ENCODE peak calls at places on chromosomes 13 and 19, in five cellular contexts. One of them, this sample, is unnamed.

GRCh38 chr13:97521726-97522125 is 87.8 kb downstream of the RAP2A start:
- DNase-seq in natural killer cell: no peak
- DNase-seq in nephron progenitor cell: no peak
- DNase-seq in non-pigmented ciliary epithelial cell: no peak
- DNase-seq in stimulated activated CD4-positive, alpha-beta T cell treated with anti-CD3 and anti-CD28 coated beads, TNF-alpha, amount 100 ng/mL, for 24 hours: no peak
- DNase-seq in this sample: no peak

GRCh38 chr19:19480688-19481087 is 34.7 kb downstream of the TSSK6 start:
- DNase-seq in stimulated activated CD4-positive, alpha-beta T cell treated with anti-CD3 and anti-CD28 coated beads, TNF-alpha, amount 100 ng/mL, for 24 hours: no peak
- DNase-seq in nephron progenitor cell: no peak
- DNase-seq in non-pigmented ciliary epithelial cell: no peak
- DNase-seq in natural killer cell: no peak
- DNase-seq in this sample: no peak

GRCh38 chr19:49213791-49214190 is 56.2 kb downstream of the TRPM4 start:
- DNase-seq in natural killer cell: no peak
- DNase-seq in non-pigmented ciliary epithelial cell: no peak
- DNase-seq in nephron progenitor cell: no peak
- DNase-seq in stimulated activated CD4-positive, alpha-beta T cell treated with anti-CD3 and anti-CD28 coated beads, TNF-alpha, amount 100 ng/mL, for 24 hours: no peak
- DNase-seq in this sample: no peak

GRCh38 chr19:8254286-8255001 is 45.3 kb downstream of the CERS4 start:
- DNase-seq in non-pigmented ciliary epithelial cell: no peak
- DNase-seq in natural killer cell: no peak
- DNase-seq in stimulated activated CD4-positive, alpha-beta T cell treated with anti-CD3 and anti-CD28 coated beads, TNF-alpha, amount 100 ng/mL, for 24 hours: no peak
- DNase-seq in nephron progenitor cell: no peak
- DNase-seq in this sample: no peak

GRCh38 chr13:39910833-39911232 is 255.4 kb downstream of the COG6 start:
- DNase-seq in stimulated activated CD4-positive, alpha-beta T cell treated with anti-CD3 and anti-CD28 coated beads, TNF-alpha, amount 100 ng/mL, for 24 hours: no peak
- DNase-seq in natural killer cell: no peak
- DNase-seq in non-pigmented ciliary epithelial cell: no peak
- DNase-seq in nephron progenitor cell: no peak
- DNase-seq in this sample: no peak

GRCh38 chr19:37127999-37128820 is 44.3 kb downstream of the ZNF585A start:
- DNase-seq in natural killer cell: no peak
- DNase-seq in nephron progenitor cell: no peak
- DNase-seq in non-pigmented ciliary epithelial cell: no peak
- DNase-seq in stimulated activated CD4-positive, alpha-beta T cell treated with anti-CD3 and anti-CD28 coated beads, TNF-alpha, amount 100 ng/mL, for 24 hours: no peak
- DNase-seq in this sample: no peak

GRCh38 chr19:38993271-38993670 is 17.7 kb upstream of the FBXO17 start:
- DNase-seq in nephron progenitor cell: no peak
- DNase-seq in stimulated activated CD4-positive, alpha-beta T cell treated with anti-CD3 and anti-CD28 coated beads, TNF-alpha, amount 100 ng/mL, for 24 hours: no peak
- DNase-seq in non-pigmented ciliary epithelial cell: peak; percentile 34
- DNase-seq in natural killer cell: no peak
- DNase-seq in this sample: no peak

GRCh38 chr19:5826531-5827341 is 12.8 kb downstream of the FUT6 start:
- DNase-seq in non-pigmented ciliary epithelial cell: no peak
- DNase-seq in stimulated activated CD4-positive, alpha-beta T cell treated with anti-CD3 and anti-CD28 coated beads, TNF-alpha, amount 100 ng/mL, for 24 hours: no peak
- DNase-seq in natural killer cell: no peak
- DNase-seq in nephron progenitor cell: peak; percentile 89
- DNase-seq in this sample: no peak

GRCh38 chr19:50427997-50428425 is 4.7 kb upstream of the MYBPC2 start:
- DNase-seq in natural killer cell: no peak
- DNase-seq in non-pigmented ciliary epithelial cell: peak; percentile 49
- DNase-seq in stimulated activated CD4-positive, alpha-beta T cell treated with anti-CD3 and anti-CD28 coated beads, TNF-alpha, amount 100 ng/mL, for 24 hours: peak; percentile 42
- DNase-seq in nephron progenitor cell: peak; percentile 70
- DNase-seq in this sample: peak; percentile 25

GRCh38 chr19:53985863-53986262 is 5.6 kb upstream of the CACNG6 start:
- DNase-seq in non-pigmented ciliary epithelial cell: no peak
- DNase-seq in stimulated activated CD4-positive, alpha-beta T cell treated with anti-CD3 and anti-CD28 coated beads, TNF-alpha, amount 100 ng/mL, for 24 hours: no peak
- DNase-seq in natural killer cell: no peak
- DNase-seq in nephron progenitor cell: no peak
- DNase-seq in this sample: no peak

GRCh38 chr13:109783447-109783814 is 3.0 kb downstream of the IRS2 start:
- DNase-seq in nephron progenitor cell: no peak
- DNase-seq in stimulated activated CD4-positive, alpha-beta T cell treated with anti-CD3 and anti-CD28 coated beads, TNF-alpha, amount 100 ng/mL, for 24 hours: no peak
- DNase-seq in natural killer cell: no peak
- DNase-seq in non-pigmented ciliary epithelial cell: no peak
- DNase-seq in this sample: no peak

GRCh38 chr19:38395381-38396127 is 7.1 kb downstream of the SPRED3 start:
- DNase-seq in natural killer cell: no peak
- DNase-seq in stimulated activated CD4-positive, alpha-beta T cell treated with anti-CD3 and anti-CD28 coated beads, TNF-alpha, amount 100 ng/mL, for 24 hours: peak; percentile 47
- DNase-seq in non-pigmented ciliary epithelial cell: no peak
- DNase-seq in nephron progenitor cell: no peak
- DNase-seq in this sample: no peak

GRCh38 chr19:38387550-38388309 is at the start of gene GGN:
- DNase-seq in natural killer cell: peak; percentile 74
- DNase-seq in nephron progenitor cell: peak; percentile 97
- DNase-seq in non-pigmented ciliary epithelial cell: peak; percentile 77
- DNase-seq in stimulated activated CD4-positive, alpha-beta T cell treated with anti-CD3 and anti-CD28 coated beads, TNF-alpha, amount 100 ng/mL, for 24 hours: peak; percentile 80
- DNase-seq in this sample: peak; percentile 85

GRCh38 chr13:46122304-46122703 is 17.5 kb upstream of the CPB2 start:
- DNase-seq in natural killer cell: no peak
- DNase-seq in nephron progenitor cell: no peak
- DNase-seq in non-pigmented ciliary epithelial cell: no peak
- DNase-seq in stimulated activated CD4-positive, alpha-beta T cell treated with anti-CD3 and anti-CD28 coated beads, TNF-alpha, amount 100 ng/mL, for 24 hours: no peak
- DNase-seq in this sample: no peak

GRCh38 chr19:11265785-11266236 is 3.5 kb upstream of the DOCK6 start:
- DNase-seq in stimulated activated CD4-positive, alpha-beta T cell treated with anti-CD3 and anti-CD28 coated beads, TNF-alpha, amount 100 ng/mL, for 24 hours: no peak
- DNase-seq in nephron progenitor cell: no peak
- DNase-seq in natural killer cell: no peak
- DNase-seq in non-pigmented ciliary epithelial cell: no peak
- DNase-seq in this sample: no peak

GRCh38 chr19:52524086-52524485 is 3.4 kb upstream of the ZNF808 start:
- DNase-seq in nephron progenitor cell: no peak
- DNase-seq in natural killer cell: no peak
- DNase-seq in non-pigmented ciliary epithelial cell: no peak
- DNase-seq in stimulated activated CD4-positive, alpha-beta T cell treated with anti-CD3 and anti-CD28 coated beads, TNF-alpha, amount 100 ng/mL, for 24 hours: no peak
- DNase-seq in this sample: no peak

GRCh38 chr19:4976412-4977298 is 7.7 kb downstream of the KDM4B start:
- DNase-seq in natural killer cell: peak; percentile 57
- DNase-seq in stimulated activated CD4-positive, alpha-beta T cell treated with anti-CD3 and anti-CD28 coated beads, TNF-alpha, amount 100 ng/mL, for 24 hours: no peak
- DNase-seq in nephron progenitor cell: no peak
- DNase-seq in non-pigmented ciliary epithelial cell: peak; percentile 83
- DNase-seq in this sample: peak; percentile 93

GRCh38 chr13:36531746-36532486 is 99.6 kb downstream of the CCNA1 start:
- DNase-seq in non-pigmented ciliary epithelial cell: no peak
- DNase-seq in stimulated activated CD4-positive, alpha-beta T cell treated with anti-CD3 and anti-CD28 coated beads, TNF-alpha, amount 100 ng/mL, for 24 hours: no peak
- DNase-seq in nephron progenitor cell: no peak
- DNase-seq in natural killer cell: no peak
- DNase-seq in this sample: no peak

GRCh38 chr13:39385621-39386231 is 217.3 kb downstream of the LHFPL6 start:
- DNase-seq in stimulated activated CD4-positive, alpha-beta T cell treated with anti-CD3 and anti-CD28 coated beads, TNF-alpha, amount 100 ng/mL, for 24 hours: no peak
- DNase-seq in non-pigmented ciliary epithelial cell: no peak
- DNase-seq in natural killer cell: no peak
- DNase-seq in nephron progenitor cell: no peak
- DNase-seq in this sample: no peak

GRCh38 chr19:44752123-44752815 is 3.8 kb downstream of the BCL3 start:
- DNase-seq in stimulated activated CD4-positive, alpha-beta T cell treated with anti-CD3 and anti-CD28 coated beads, TNF-alpha, amount 100 ng/mL, for 24 hours: no peak
- DNase-seq in natural killer cell: no peak
- DNase-seq in nephron progenitor cell: no peak
- DNase-seq in non-pigmented ciliary epithelial cell: no peak
- DNase-seq in this sample: no peak

GRCh38 chr19:56838930-56839664 is 1.4 kb downstream of the PEG3 start:
- DNase-seq in natural killer cell: peak; percentile 16
- DNase-seq in non-pigmented ciliary epithelial cell: peak; percentile 40
- DNase-seq in nephron progenitor cell: no peak
- DNase-seq in stimulated activated CD4-positive, alpha-beta T cell treated with anti-CD3 and anti-CD28 coated beads, TNF-alpha, amount 100 ng/mL, for 24 hours: peak; percentile 13
- DNase-seq in this sample: peak; percentile 34

GRCh38 chr19:11423804-11424318 is 4.7 kb upstream of the RGL3 start:
- DNase-seq in natural killer cell: no peak
- DNase-seq in stimulated activated CD4-positive, alpha-beta T cell treated with anti-CD3 and anti-CD28 coated beads, TNF-alpha, amount 100 ng/mL, for 24 hours: no peak
- DNase-seq in non-pigmented ciliary epithelial cell: no peak
- DNase-seq in nephron progenitor cell: no peak
- DNase-seq in this sample: no peak

GRCh38 chr13:49082653-49083536 is 107.2 kb downstream of the FNDC3A start:
- DNase-seq in natural killer cell: no peak
- DNase-seq in stimulated activated CD4-positive, alpha-beta T cell treated with anti-CD3 and anti-CD28 coated beads, TNF-alpha, amount 100 ng/mL, for 24 hours: no peak
- DNase-seq in nephron progenitor cell: no peak
- DNase-seq in non-pigmented ciliary epithelial cell: peak; percentile 88
- DNase-seq in this sample: peak; percentile 29

GRCh38 chr13:24307211-24308067 is 1.9 kb upstream of the C1QTNF9 start:
- DNase-seq in nephron progenitor cell: no peak
- DNase-seq in stimulated activated CD4-positive, alpha-beta T cell treated with anti-CD3 and anti-CD28 coated beads, TNF-alpha, amount 100 ng/mL, for 24 hours: no peak
- DNase-seq in natural killer cell: no peak
- DNase-seq in non-pigmented ciliary epithelial cell: no peak
- DNase-seq in this sample: no peak

GRCh38 chr19:51098366-51099069 is 9.7 kb downstream of the CTU1 start:
- DNase-seq in natural killer cell: peak; percentile 42
- DNase-seq in non-pigmented ciliary epithelial cell: no peak
- DNase-seq in stimulated activated CD4-positive, alpha-beta T cell treated with anti-CD3 and anti-CD28 coated beads, TNF-alpha, amount 100 ng/mL, for 24 hours: no peak
- DNase-seq in nephron progenitor cell: no peak
- DNase-seq in this sample: no peak

GRCh38 chr19:52248256-52248655 is 21.1 kb upstream of the ZNF766 start:
- DNase-seq in stimulated activated CD4-positive, alpha-beta T cell treated with anti-CD3 and anti-CD28 coated beads, TNF-alpha, amount 100 ng/mL, for 24 hours: peak; percentile 49
- DNase-seq in nephron progenitor cell: peak; percentile 6
- DNase-seq in non-pigmented ciliary epithelial cell: no peak
- DNase-seq in natural killer cell: peak; percentile 34
- DNase-seq in this sample: peak; percentile 4

GRCh38 chr13:110555601-110556223 is 5.8 kb downstream of the RAB20 start:
- DNase-seq in stimulated activated CD4-positive, alpha-beta T cell treated with anti-CD3 and anti-CD28 coated beads, TNF-alpha, amount 100 ng/mL, for 24 hours: no peak
- DNase-seq in natural killer cell: no peak
- DNase-seq in non-pigmented ciliary epithelial cell: no peak
- DNase-seq in nephron progenitor cell: no peak
- DNase-seq in this sample: no peak

GRCh38 chr19:47321582-47321981 is 10.4 kb upstream of the C5AR2 start:
- DNase-seq in natural killer cell: no peak
- DNase-seq in nephron progenitor cell: no peak
- DNase-seq in stimulated activated CD4-positive, alpha-beta T cell treated with anti-CD3 and anti-CD28 coated beads, TNF-alpha, amount 100 ng/mL, for 24 hours: no peak
- DNase-seq in non-pigmented ciliary epithelial cell: no peak
- DNase-seq in this sample: no peak

GRCh38 chr13:112689498-112690241 is at the start of gene ATP11A:
- DNase-seq in non-pigmented ciliary epithelial cell: peak; percentile 23
- DNase-seq in natural killer cell: peak; percentile 69
- DNase-seq in stimulated activated CD4-positive, alpha-beta T cell treated with anti-CD3 and anti-CD28 coated beads, TNF-alpha, amount 100 ng/mL, for 24 hours: peak; percentile 80
- DNase-seq in nephron progenitor cell: peak; percentile 89
- DNase-seq in this sample: peak; percentile 85

GRCh38 chr13:44274838-44275237 is 98.8 kb upstream of the SERP2 start:
- DNase-seq in natural killer cell: peak; percentile 22
- DNase-seq in stimulated activated CD4-positive, alpha-beta T cell treated with anti-CD3 and anti-CD28 coated beads, TNF-alpha, amount 100 ng/mL, for 24 hours: no peak
- DNase-seq in non-pigmented ciliary epithelial cell: no peak
- DNase-seq in nephron progenitor cell: no peak
- DNase-seq in this sample: no peak

GRCh38 chr13:40368123-40368891 is 298.1 kb downstream of the FOXO1 start:
- DNase-seq in stimulated activated CD4-positive, alpha-beta T cell treated with anti-CD3 and anti-CD28 coated beads, TNF-alpha, amount 100 ng/mL, for 24 hours: no peak
- DNase-seq in non-pigmented ciliary epithelial cell: no peak
- DNase-seq in nephron progenitor cell: no peak
- DNase-seq in natural killer cell: no peak
- DNase-seq in this sample: no peak

GRCh38 chr13:101579291-101579802 is 126.9 kb downstream of the ITGBL1 start:
- DNase-seq in nephron progenitor cell: no peak
- DNase-seq in natural killer cell: no peak
- DNase-seq in non-pigmented ciliary epithelial cell: peak; percentile 43
- DNase-seq in stimulated activated CD4-positive, alpha-beta T cell treated with anti-CD3 and anti-CD28 coated beads, TNF-alpha, amount 100 ng/mL, for 24 hours: no peak
- DNase-seq in this sample: no peak

GRCh38 chr13:23623394-23623793 is 53.2 kb downstream of the TNFRSF19 start:
- DNase-seq in natural killer cell: no peak
- DNase-seq in non-pigmented ciliary epithelial cell: no peak
- DNase-seq in nephron progenitor cell: no peak
- DNase-seq in stimulated activated CD4-positive, alpha-beta T cell treated with anti-CD3 and anti-CD28 coated beads, TNF-alpha, amount 100 ng/mL, for 24 hours: no peak
- DNase-seq in this sample: no peak

GRCh38 chr13:100636441-100636840 is 38.2 kb downstream of the TMTC4 start:
- DNase-seq in natural killer cell: no peak
- DNase-seq in stimulated activated CD4-positive, alpha-beta T cell treated with anti-CD3 and anti-CD28 coated beads, TNF-alpha, amount 100 ng/mL, for 24 hours: no peak
- DNase-seq in non-pigmented ciliary epithelial cell: no peak
- DNase-seq in nephron progenitor cell: no peak
- DNase-seq in this sample: no peak

GRCh38 chr19:39971380-39971841 is 446 bp downstream of the PSMC4 start:
- DNase-seq in natural killer cell: no peak
- DNase-seq in nephron progenitor cell: peak; percentile 56
- DNase-seq in stimulated activated CD4-positive, alpha-beta T cell treated with anti-CD3 and anti-CD28 coated beads, TNF-alpha, amount 100 ng/mL, for 24 hours: no peak
- DNase-seq in non-pigmented ciliary epithelial cell: no peak
- DNase-seq in this sample: no peak

GRCh38 chr13:51957377-51958216 is 53.7 kb downstream of the ATP7B start:
- DNase-seq in stimulated activated CD4-positive, alpha-beta T cell treated with anti-CD3 and anti-CD28 coated beads, TNF-alpha, amount 100 ng/mL, for 24 hours: no peak
- DNase-seq in non-pigmented ciliary epithelial cell: no peak
- DNase-seq in nephron progenitor cell: no peak
- DNase-seq in natural killer cell: no peak
- DNase-seq in this sample: no peak